ENCODE peak calls at places on chromosomes 16 and 17, in eight cellular contexts. S is pancreas, B is breast epithelium, A is choroid plexus epithelial cell, G is AG10803, O is neural progenitor cell, N is kidney, C is heart right ventricle. W is an unnamed sample.

GRCh38 chr17:62652251-62653001 is 25.0 kb downstream of the MRC2 start:
- DNase-seq in S (peak), B (peak), A (peak), G (peak), O (peak), N (peak), C (peak), W (peak)

GRCh38 chr17:72030067-72030899 is 90.5 kb upstream of the SOX9 start:
- DNase-seq in S (peak), B (no peak), A (peak), G (peak), O (peak), N (no peak), C (peak), W (peak)

GRCh38 chr17:48843172-48843900 is 12.5 kb downstream of the CALCOCO2 start:
- DNase-seq in S (no peak), B (no peak), A (peak), G (peak), O (no peak), N (no peak), C (no peak), W (no peak)

GRCh38 chr16:14172200-14172805 is 101.2 kb downstream of the MRTFB start:
- DNase-seq in S (no peak), B (no peak), A (peak), G (peak), O (no peak), N (no peak), C (no peak), W (peak)

GRCh38 chr17:12415031-12415430 is 250.7 kb upstream of the MYOCD start:
- DNase-seq in S (no peak), B (no peak), A (peak), G (peak), O (no peak), N (no peak), C (no peak), W (peak)

GRCh38 chr17:59892251-59892848 is 393 bp downstream of the TUBD1 start:
- DNase-seq in S (peak), B (no peak), A (no peak), G (no peak), O (no peak), N (peak), C (no peak), W (no peak)

GRCh38 chr16:19185510-19185851 is 17.4 kb downstream of the SYT17 start:
- DNase-seq in S (no peak), B (no peak), A (no peak), G (no peak), O (no peak), N (no peak), C (no peak), W (no peak)

GRCh38 chr17:71902931-71903506 is 217.8 kb upstream of the SOX9 start:
- DNase-seq in S (no peak), B (no peak), A (peak), G (peak), O (no peak), N (no peak), C (no peak), W (peak)

GRCh38 chr17:55264640-55265298 is at the start of gene HLF:
- DNase-seq in S (peak), B (peak), A (peak), G (peak), O (peak), N (peak), C (peak), W (peak)

GRCh38 chr16:47561286-47561685 is 100.2 kb downstream of the PHKB start:
- DNase-seq in S (no peak), B (no peak), A (no peak), G (no peak), O (no peak), N (no peak), C (no peak), W (no peak)

GRCh38 chr17:11948791-11949190 is 48.5 kb downstream of the ZNF18 start:
- DNase-seq in S (no peak), B (no peak), A (peak), G (peak), O (no peak), N (no peak), C (no peak), W (peak)

GRCh38 chr16:22671301-22672076 is 142.5 kb upstream of the HS3ST2 start:
- DNase-seq in S (no peak), B (no peak), A (peak), G (peak), O (peak), N (no peak), C (no peak), W (no peak)

GRCh38 chr17:70184770-70185169 is 15.4 kb downstream of the KCNJ2 start:
- DNase-seq in S (no peak), B (no peak), A (peak), G (peak), O (no peak), N (no peak), C (no peak), W (peak)

GRCh38 chr17:81165246-81166032 is at the start of gene PVALEF:
- DNase-seq in S (peak), B (no peak), A (no peak), G (no peak), O (peak), N (peak), C (no peak), W (no peak)

GRCh38 chr16:2333772-2334379 is 6.7 kb downstream of the ABCA3 start:
- DNase-seq in S (no peak), B (no peak), A (no peak), G (peak), O (no peak), N (no peak), C (no peak), W (no peak)

GRCh38 chr16:74726056-74726455 is 25.4 kb upstream of the MLKL start:
- DNase-seq in S (no peak), B (no peak), A (no peak), G (no peak), O (no peak), N (no peak), C (no peak), W (no peak)

GRCh38 chr16:74724820-74725549 is 24.3 kb upstream of the MLKL start:
- DNase-seq in S (no peak), B (no peak), A (peak), G (no peak), O (no peak), N (peak), C (no peak), W (peak)

GRCh38 chr16:74727903-74728302 is 27.2 kb upstream of the MLKL start:
- DNase-seq in S (no peak), B (no peak), A (no peak), G (no peak), O (no peak), N (no peak), C (no peak), W (no peak)

GRCh38 chr16:74725641-74726040 is 25.0 kb upstream of the MLKL start:
- DNase-seq in S (no peak), B (no peak), A (no peak), G (no peak), O (no peak), N (no peak), C (no peak), W (no peak)

DNA sequence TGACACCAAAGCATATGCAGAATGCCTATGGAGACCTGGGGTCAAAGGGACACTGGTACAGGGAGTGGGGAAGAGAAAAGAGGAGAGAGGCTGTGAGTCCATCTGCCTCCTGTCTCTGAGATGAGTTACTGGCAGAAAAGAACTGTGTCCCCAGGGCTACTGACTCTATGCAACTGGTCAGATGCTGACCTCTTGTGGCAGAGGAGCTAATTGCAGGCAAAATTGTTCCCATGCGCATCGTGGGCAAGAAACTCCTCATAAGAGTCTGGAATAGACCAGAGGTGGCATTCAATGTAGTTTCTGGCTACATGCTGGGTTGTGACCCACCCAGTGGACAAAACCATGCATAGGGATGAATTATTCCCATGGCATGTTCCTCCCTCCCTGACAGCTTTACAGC is 26.1 kb upstream of the MLKL start:
- DNase-seq in S (no peak), B (no peak), A (peak), G (no peak), O (no peak), N (no peak), C (no peak), W (no peak)
- TF ChIP-seq CTCF in S (no peak), B (no peak), A (peak), G (peak), O (peak), N (no peak), C (no peak), W (peak)

GRCh38 chr17:28698253-28698941 is 13.3 kb downstream of the PROCA1 start:
- DNase-seq in S (no peak), B (no peak), A (no peak), G (peak), O (no peak), N (peak), C (no peak), W (no peak)
- H3K4me3 ChIP-seq in S (no peak), B (no peak), A (no peak), G (no peak), O (no peak), N (no peak), C (no peak), W (no peak)

GRCh38 chr16:84278968-84279367 is 15.7 kb upstream of the WFDC1 start:
- DNase-seq in S (no peak), B (no peak), A (no peak), G (no peak), O (peak), N (peak), C (no peak), W (no peak)

GRCh38 chr16:84277244-84277823 is 17.3 kb upstream of the WFDC1 start:
- DNase-seq in S (peak), B (no peak), A (peak), G (peak), O (peak), N (peak), C (peak), W (peak)

GRCh38 chr16:84278333-84278732 is 16.3 kb upstream of the WFDC1 start:
- DNase-seq in S (no peak), B (no peak), A (no peak), G (no peak), O (no peak), N (peak), C (no peak), W (no peak)

GRCh38 chr16:84281077-84281476 is 13.6 kb upstream of the WFDC1 start:
- DNase-seq in S (no peak), B (no peak), A (peak), G (peak), O (peak), N (peak), C (no peak), W (peak)

DNA sequence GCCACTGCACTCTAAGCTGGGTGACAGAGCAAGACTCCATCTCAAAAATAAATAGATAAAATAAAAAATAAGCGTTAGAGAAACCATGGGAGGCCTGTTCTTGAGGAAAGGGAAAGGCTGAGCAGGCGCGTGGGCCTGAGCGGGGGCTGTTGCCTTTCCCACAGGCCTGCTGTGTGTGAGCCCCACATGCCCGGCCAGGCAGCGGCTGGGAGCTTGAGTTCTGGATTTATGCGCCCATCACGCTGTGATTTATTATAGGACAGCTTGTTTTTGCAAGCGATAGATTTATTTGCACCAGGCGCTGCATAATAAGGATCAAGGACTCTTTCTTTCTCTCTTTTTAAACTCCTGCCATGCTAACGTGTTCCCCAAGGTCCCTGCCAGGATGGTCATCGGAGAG is 14.8 kb upstream of the WFDC1 start:
- DNase-seq in S (no peak), B (no peak), A (no peak), G (no peak), O (no peak), N (peak), C (no peak), W (no peak)
- TF ChIP-seq CTCF in S (no peak), B (no peak), A (no peak), G (no peak), O (no peak), N (no peak), C (no peak), W (no peak)

GRCh38 chr17:75589919-75590303 is 2.3 kb downstream of the MYO15B start:
- DNase-seq in S (peak), B (no peak), A (no peak), G (no peak), O (no peak), N (peak), C (peak), W (no peak)

GRCh38 chr17:75591722-75592302 is 4.2 kb downstream of the MYO15B start:
- DNase-seq in S (no peak), B (no peak), A (no peak), G (no peak), O (no peak), N (no peak), C (no peak), W (no peak)

GRCh38 chr17:75589017-75589918 is 1.7 kb downstream of the MYO15B start:
- DNase-seq in S (peak), B (peak), A (peak), G (peak), O (peak), N (peak), C (peak), W (peak)

GRCh38 chr17:75590849-75591721 is 3.5 kb downstream of the MYO15B start:
- DNase-seq in S (no peak), B (no peak), A (no peak), G (no peak), O (no peak), N (no peak), C (no peak), W (no peak)

GRCh38 chr17:75590314-75590761 is 2.7 kb downstream of the MYO15B start:
- DNase-seq in S (peak), B (no peak), A (no peak), G (no peak), O (no peak), N (no peak), C (no peak), W (no peak)
- H3K4me3 ChIP-seq in S (no peak), B (peak), A (no peak), G (no peak), O (no peak), N (no peak), C (no peak), W (no peak)

GRCh38 chr16:88662843-88663606 is at the start of gene MVD:
- DNase-seq in S (peak), B (peak), A (peak), G (peak), O (peak), N (peak), C (peak), W (peak)
- TF ChIP-seq CTCF in S (no peak), B (no peak), A (no peak), G (no peak), O (peak), N (peak), C (no peak), W (no peak)

DNA sequence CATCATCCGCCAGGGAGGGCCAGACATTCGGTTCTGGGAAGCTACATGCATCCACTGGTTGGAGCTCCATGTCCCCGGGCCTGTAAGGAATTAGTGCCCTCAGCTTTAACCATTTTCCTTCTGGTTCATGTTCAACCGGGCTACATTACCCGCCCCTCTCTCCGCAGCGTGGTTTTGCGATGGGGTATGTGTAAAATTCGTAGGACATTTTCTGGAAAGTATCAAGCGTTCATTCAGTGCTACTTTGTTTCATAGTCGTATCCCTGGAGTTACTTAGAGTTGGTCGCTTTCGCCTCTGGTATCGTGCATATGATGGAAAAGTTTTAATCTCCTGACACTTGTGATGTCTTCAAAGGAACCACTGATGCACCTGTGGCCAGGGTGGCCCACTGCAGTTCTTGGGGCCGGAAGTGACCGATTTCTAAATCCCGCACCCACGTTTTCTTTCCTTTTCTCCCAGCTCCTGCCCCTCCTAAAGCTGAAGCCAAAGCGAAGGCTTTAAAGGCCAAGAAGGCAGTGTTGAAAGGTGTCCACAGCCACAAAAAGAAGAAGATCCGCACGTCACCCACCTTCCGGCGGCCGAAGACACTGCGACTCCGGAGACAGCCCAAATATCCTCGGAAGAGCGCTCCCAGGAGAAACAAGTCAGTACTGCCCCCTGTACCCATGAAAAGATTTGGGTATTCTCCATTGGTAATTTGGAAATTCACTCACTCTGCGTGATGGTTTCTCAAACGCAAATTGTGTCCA is 637 bp downstream of the RPL23A start:
- DNase-seq in S (no peak), B (no peak), A (no peak), G (no peak), O (no peak), N (no peak), C (no peak), W (no peak)
- H3K4me3 ChIP-seq in S (peak), B (peak), A (peak), G (peak), O (peak), N (peak), C (peak), W (peak)

GRCh38 chr16:4733211-4733742 is 794 bp downstream of the ANKS3 start:
- DNase-seq in S (no peak), B (no peak), A (no peak), G (no peak), O (no peak), N (peak), C (no peak), W (no peak)
- TF ChIP-seq CTCF in S (no peak), B (no peak), A (no peak), G (no peak), O (no peak), N (no peak), C (no peak), W (no peak)

DNA sequence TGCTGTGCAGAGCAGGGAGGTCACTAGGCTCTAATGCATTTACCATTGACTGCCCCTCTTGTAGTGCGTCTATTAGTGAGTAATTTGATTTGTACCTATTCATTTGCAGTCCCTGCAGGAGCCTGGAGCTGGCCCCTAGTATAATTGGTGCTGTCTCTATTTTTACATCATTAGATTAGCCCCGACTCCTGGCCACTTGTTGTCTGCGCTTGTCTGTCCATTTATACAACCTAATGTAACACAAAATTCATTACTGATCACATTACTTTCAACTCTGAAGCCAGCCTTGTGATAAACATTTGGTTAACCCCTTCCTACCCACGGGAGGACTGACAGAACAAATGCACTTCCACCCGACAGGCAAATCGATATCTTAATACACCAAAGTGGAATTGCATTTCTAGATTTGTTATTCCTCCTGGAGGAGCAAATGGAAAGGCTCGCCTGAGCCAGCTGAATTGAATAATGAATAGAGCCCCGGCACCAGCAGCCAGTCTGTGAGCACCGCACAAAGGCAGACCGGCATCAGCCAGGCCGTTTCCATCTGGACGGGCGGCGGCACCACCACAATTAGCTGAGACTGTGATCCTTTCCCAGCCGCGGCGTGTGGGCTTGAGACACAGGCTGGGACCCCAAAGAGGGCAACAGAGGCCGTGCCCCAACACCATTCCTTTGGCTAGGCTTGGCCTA is 18.7 kb upstream of the TBX2 start:
- DNase-seq in S (no peak), B (no peak), A (no peak), G (no peak), O (no peak), N (peak), C (no peak), W (no peak)
- H3K4me3 ChIP-seq in S (no peak), B (no peak), A (no peak), G (no peak), O (no peak), N (no peak), C (no peak), W (no peak)